ENCODE peak calls at places on chromosomes 5 and 9, in six cellular contexts. A is prostate gland, E is mucosa of descending colon, Y is LNCaP clone FGC, J is HCT116, G is ovary. N is an unnamed sample.

GRCh38 chr9:131524578-131525315 is 6.3 kb downstream of the UCK1 start:
- DNase-seq in A (no peak), E (no peak), Y (no peak), J (no peak), G (no peak), N (no peak)

GRCh38 chr9:34454571-34455065 is 3.8 kb downstream of the FAM219A start:
- DNase-seq in A (no peak), E (no peak), Y (no peak), J (peak), G (no peak), N (no peak)

GRCh38 chr5:131810510-131811249 is 13.9 kb upstream of the FNIP1 start:
- DNase-seq in A (no peak), E (no peak), Y (no peak), J (peak), G (no peak), N (peak)

GRCh38 chr5:97078958-97079357 is 63.5 kb downstream of the LIX1 start:
- DNase-seq in A (no peak), E (no peak), Y (no peak), J (no peak), G (no peak), N (peak)

GRCh38 chr5:72180925-72181324 is 73.7 kb downstream of the MAP1B start:
- DNase-seq in A (no peak), E (no peak), Y (no peak), J (no peak), G (no peak), N (no peak)

GRCh38 chr5:68368686-68369359 is 153.3 kb downstream of the PIK3R1 start:
- DNase-seq in A (no peak), E (no peak), Y (peak), J (no peak), G (no peak), N (no peak)

GRCh38 chr5:74360535-74361210 is 279.9 kb downstream of the ENC1 start:
- DNase-seq in A (no peak), E (no peak), Y (no peak), J (no peak), G (peak), N (no peak)

GRCh38 chr5:144142826-144143167 is 27.7 kb downstream of the YIPF5 start:
- DNase-seq in A (no peak), E (no peak), Y (no peak), J (no peak), G (no peak), N (no peak)

GRCh38 chr9:136531186-136531903 is 14.5 kb downstream of the NOTCH1 start:
- DNase-seq in A (no peak), E (peak), Y (no peak), J (no peak), G (no peak), N (no peak)

GRCh38 chr5:135833961-135834638 is 363 bp upstream of the SLC25A48 start:
- DNase-seq in A (no peak), E (no peak), Y (no peak), J (no peak), G (no peak), N (no peak)
- TF ChIP-seq CTCF in A (no peak), E (peak), Y (peak), J (no peak), G (no peak), N (peak)

DNA sequence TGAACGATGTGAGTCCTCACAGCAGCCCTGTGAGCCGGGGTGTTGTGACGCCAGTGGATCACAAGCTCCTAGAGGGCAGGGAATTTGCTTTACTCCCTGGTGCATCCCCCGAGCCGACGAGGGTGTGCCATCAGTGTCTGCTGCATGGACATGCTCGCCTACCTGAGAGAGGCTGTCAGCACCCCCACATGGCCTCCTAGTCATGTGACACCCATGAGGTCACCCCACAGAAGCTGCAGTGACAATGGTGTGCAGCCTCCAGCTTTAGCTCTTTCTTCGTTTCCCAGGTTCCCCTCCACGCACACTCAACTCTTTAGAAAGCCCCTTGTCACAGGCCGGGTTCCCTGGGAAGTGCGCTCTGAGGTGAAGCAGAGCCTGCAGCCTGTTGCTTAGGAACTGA is 19.8 kb upstream of the GABBR2 start:
- DNase-seq in A (no peak), E (no peak), Y (no peak), J (no peak), G (no peak), N (no peak)
- H3K4me3 ChIP-seq in A (no peak), E (no peak), Y (no peak), J (no peak), G (no peak), N (no peak)

GRCh38 chr5:168943485-168943884 is 357.5 kb downstream of the SLIT3 start:
- DNase-seq in A (no peak), E (no peak), Y (no peak), J (no peak), G (no peak), N (no peak)

GRCh38 chr5:168943999-168944398 is 356.9 kb downstream of the SLIT3 start:
- DNase-seq in A (no peak), E (no peak), Y (no peak), J (no peak), G (no peak), N (no peak)

GRCh38 chr5:168948746-168949145 is 352.2 kb downstream of the SLIT3 start:
- DNase-seq in A (no peak), E (no peak), Y (no peak), J (no peak), G (no peak), N (no peak)

GRCh38 chr5:168947212-168947868 is 353.6 kb downstream of the SLIT3 start:
- DNase-seq in A (no peak), E (peak), Y (no peak), J (no peak), G (peak), N (peak)

DNA sequence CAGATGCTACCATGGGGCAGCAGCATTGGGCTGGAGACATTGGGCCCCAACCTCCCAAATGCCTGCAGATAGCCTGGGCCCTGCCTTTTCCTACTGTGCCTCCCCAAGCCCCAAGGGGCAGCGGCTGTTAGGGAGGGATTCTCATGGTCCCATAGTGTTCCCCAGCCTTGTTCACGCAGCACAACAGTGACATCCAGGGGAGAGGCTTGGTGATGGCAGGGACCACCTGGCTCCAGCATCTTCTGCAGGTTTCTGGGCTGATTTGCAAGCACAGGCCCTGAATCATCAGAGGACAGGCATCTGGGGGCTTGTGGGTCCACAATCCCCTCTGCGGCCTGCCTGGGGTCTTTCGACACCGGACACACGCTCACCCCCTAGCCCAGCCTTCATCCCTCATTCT is 354.6 kb downstream of the SLIT3 start:
- DNase-seq in A (no peak), E (no peak), Y (no peak), J (no peak), G (no peak), N (no peak)
- TF ChIP-seq CTCF in A (no peak), E (no peak), Y (peak), J (peak), G (no peak), N (no peak)

DNA sequence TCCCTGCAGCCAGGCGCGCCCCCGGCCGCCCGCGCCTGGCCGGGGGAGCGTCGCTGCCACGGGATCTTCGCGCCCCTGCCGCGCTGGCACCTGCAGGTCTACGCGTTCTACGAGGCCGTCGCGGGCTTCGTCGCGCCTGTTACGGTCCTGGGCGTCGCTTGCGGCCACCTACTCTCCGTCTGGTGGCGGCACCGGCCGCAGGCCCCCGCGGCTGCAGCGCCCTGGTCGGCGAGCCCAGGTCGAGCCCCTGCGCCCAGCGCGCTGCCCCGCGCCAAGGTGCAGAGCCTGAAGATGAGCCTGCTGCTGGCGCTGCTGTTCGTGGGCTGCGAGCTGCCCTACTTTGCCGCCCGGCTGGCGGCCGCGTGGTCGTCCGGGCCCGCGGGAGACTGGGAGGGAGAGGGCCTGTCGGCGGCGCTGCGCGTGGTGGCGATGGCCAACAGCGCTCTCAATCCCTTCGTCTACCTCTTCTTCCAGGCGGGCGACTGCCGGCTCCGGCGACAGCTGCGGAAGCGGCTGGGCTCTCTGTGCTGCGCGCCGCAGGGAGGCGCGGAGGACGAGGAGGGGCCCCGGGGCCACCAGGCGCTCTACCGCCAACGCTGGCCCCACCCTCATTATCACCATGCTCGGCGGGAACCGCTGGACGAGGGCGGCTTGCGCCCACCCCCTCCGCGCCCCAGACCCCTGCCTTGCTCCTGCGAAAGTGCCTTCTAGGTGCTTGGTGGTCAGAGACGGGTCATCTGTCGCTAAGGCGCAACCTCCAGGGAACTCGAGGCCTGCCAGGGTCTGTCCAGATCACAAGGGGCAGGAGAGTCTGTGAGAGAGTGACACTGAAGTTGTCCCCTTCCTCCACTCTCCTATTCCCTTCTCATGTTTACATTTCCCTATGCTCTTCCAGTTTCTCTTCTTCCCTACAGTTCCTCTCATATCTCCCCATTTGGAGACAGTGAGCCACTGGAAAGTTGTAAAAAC is 1.3 kb downstream of the GPR150 start:
- DNase-seq in A (no peak), E (peak), Y (no peak), J (no peak), G (peak), N (peak)
- H3K4me3 ChIP-seq in A (peak), E (peak), Y (no peak), J (no peak), G (peak), N (peak)

GRCh38 chr5:180798193-180798592 is 4.4 kb downstream of the MGAT1 start:
- DNase-seq in A (no peak), E (no peak), Y (no peak), J (no peak), G (no peak), N (no peak)

GRCh38 chr5:180801596-180802324 is 846 bp downstream of the MGAT1 start:
- DNase-seq in A (peak), E (no peak), Y (no peak), J (no peak), G (no peak), N (no peak)

GRCh38 chr5:180799194-180799593 is 3.4 kb downstream of the MGAT1 start:
- DNase-seq in A (no peak), E (peak), Y (no peak), J (no peak), G (no peak), N (no peak)

GRCh38 chr5:180802325-180803180 is at the start of gene MGAT1:
- DNase-seq in A (peak), E (peak), Y (no peak), J (no peak), G (peak), N (peak)

GRCh38 chr5:180799902-180800801 is 2.5 kb downstream of the MGAT1 start:
- DNase-seq in A (no peak), E (no peak), Y (no peak), J (no peak), G (no peak), N (no peak)
- TF ChIP-seq CTCF in A (no peak), E (no peak), Y (no peak), J (no peak), G (no peak), N (no peak)

GRCh38 chr5:119288364-119289047 is 67.3 kb upstream of the TNFAIP8 start:
- DNase-seq in A (no peak), E (no peak), Y (no peak), J (no peak), G (no peak), N (no peak)
- H3K4me3 ChIP-seq in A (no peak), E (no peak), Y (no peak), J (no peak), G (no peak), N (peak)

N was measured in GM12865.